ENCODE peak calls at places on chromosomes 16 and 17, in four cellular contexts. O is H1, J is K562, I is HepG2. S is an unnamed sample.

GRCh38 chr16:2840914-2841313 is 10.8 kb downstream of the ZG16B start:
- DNase-seq in I (no peak), O (no peak), J (no peak), S (no peak)

GRCh38 chr17:40025991-40026815 is 11.0 kb downstream of the CSF3 start:
- DNase-seq in I (no peak), O (no peak), J (no peak), S (peak; percentile 71)

GRCh38 chr16:22928882-22929281 is 114.9 kb downstream of the HS3ST2 start:
- DNase-seq in J (no peak), I (no peak), O (no peak), S (no peak)

GRCh38 chr17:78806451-78806850 is 24.4 kb upstream of the CYTH1 start:
- DNase-seq in I (no peak), O (no peak), J (peak; percentile 33), S (no peak)

GRCh38 chr16:55403464-55403863 is 75.5 kb upstream of the MMP2 start:
- DNase-seq in J (no peak), O (no peak), I (no peak), S (no peak)

GRCh38 chr17:28741358-28742349 is 2.2 kb upstream of the TRAF4 start:
- DNase-seq in O (no peak), I (no peak), J (peak; percentile 39), S (no peak)

GRCh38 chr16:30063893-30064745 is 1.4 kb upstream of the ALDOA start:
- DNase-seq in I (peak; percentile 84), J (peak; percentile 73), O (peak; percentile 77), S (peak; percentile 43)

GRCh38 chr16:73306901-73307413 is 259.0 kb upstream of the ZFHX3 start:
- DNase-seq in I (no peak), J (no peak), O (no peak), S (no peak)

GRCh38 chr17:36107660-36108059 is 4.0 kb downstream of the CCL4 start:
- DNase-seq in I (no peak), O (no peak), J (no peak), S (no peak)

GRCh38 chr17:70369296-70369855 is 200.0 kb downstream of the KCNJ2 start:
- DNase-seq in O (no peak), J (no peak), I (no peak), S (no peak)

GRCh38 chr17:27628376-27628775 is 2.6 kb upstream of the LGALS9 start:
- DNase-seq in O (no peak), I (no peak), J (no peak), S (no peak)

GRCh38 chr16:57462209-57462977 is at the start of gene POLR2C:
- DNase-seq in J (peak; percentile 88), I (peak; percentile 80), O (peak; percentile 95), S (peak; percentile 87)

GRCh38 chr16:49547448-49547847 is 173.8 kb downstream of the C16orf78 start:
- DNase-seq in J (no peak), I (no peak), O (no peak), S (no peak)

GRCh38 chr16:85935957-85936760 is 37.2 kb downstream of the IRF8 start:
- DNase-seq in O (no peak), J (no peak), I (no peak), S (no peak)
- TF ChIP-seq JUN in O (no peak), J (no peak), I (no peak), S (no peak)

GRCh38 chr16:75462804-75463203 is 1.7 kb downstream of the TMEM170A start:
- DNase-seq in J (no peak), O (no peak), I (no peak), S (no peak)

GRCh38 chr16:75459691-75460090 is 4.8 kb downstream of the TMEM170A start:
- DNase-seq in J (no peak), O (no peak), I (no peak), S (no peak)

GRCh38 chr16:75458439-75458838 is 6.0 kb downstream of the TMEM170A start:
- DNase-seq in O (no peak), I (no peak), J (no peak), S (no peak)

GRCh38 chr16:75461575-75461974 is 2.9 kb downstream of the TMEM170A start:
- DNase-seq in J (no peak), I (no peak), O (no peak), S (no peak)

DNA sequence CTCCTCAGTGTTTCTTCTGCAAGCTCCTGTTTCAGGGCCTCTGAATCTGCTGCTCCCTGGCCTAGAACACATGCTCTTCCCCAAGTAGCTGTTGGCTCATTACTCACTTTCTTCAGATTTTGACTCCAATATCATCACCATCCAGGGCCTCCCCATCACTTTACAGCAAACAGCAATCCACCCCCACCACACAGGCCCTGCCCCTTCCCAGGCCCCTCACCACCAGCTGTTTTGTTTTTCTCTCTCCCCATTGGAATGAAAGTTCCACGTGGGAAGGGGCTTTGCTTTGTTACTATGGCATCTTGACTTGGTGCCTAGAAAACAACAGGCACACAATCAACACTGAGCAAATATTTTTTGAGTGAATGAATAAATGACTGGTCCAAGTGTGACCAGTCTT is 4.0 kb downstream of the TMEM170A start:
- DNase-seq in J (no peak), O (no peak), I (no peak), S (no peak)
- H3K79me2 ChIP-seq in J (peaks cover 69% of the 10 kb centered on the region), O (peaks cover 80% of the 10 kb centered on the region), I (peaks cover 74% of the 10 kb centered on the region), S (peaks cover 78% of the 10 kb centered on the region)

GRCh38 chr16:48452991-48453760 is 68.0 kb upstream of the SIAH1 start:
- DNase-seq in I (no peak), J (no peak), O (no peak), S (no peak)
- H3K9ac ChIP-seq in I (no peak overlapping the region), J (peak overlapping the region; percentile 35), O (no peak overlapping the region), S (no peak overlapping the region)

DNA sequence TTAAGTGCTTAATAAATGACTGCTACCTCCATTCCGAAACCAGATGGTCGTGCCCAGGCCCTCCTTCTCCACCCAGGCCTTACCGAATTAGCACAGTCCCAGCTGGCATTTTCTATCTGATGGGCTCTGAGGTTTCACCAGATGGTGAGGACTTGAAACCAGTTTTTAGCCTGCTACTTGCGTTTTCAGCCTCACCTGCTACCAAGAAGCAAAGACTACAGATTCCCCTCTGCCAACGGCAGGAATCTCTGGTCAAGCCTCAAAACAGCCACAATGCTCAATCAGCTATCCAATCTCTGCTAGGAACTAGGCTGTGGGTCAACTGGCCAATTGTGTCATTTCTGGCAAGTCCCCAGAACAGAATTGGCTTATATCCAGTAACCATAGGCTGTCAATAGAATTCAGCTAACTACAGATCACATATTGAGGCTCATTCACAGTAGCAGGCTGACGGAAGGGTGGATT is 11.7 kb downstream of the PECAM1 start:
- DNase-seq in J (no peak), O (no peak), I (peak; percentile 35), S (peak; percentile 83)
- TF ChIP-seq JUN in J (no peak), O (no peak), I (no peak), S (no peak)

GRCh38 chr17:67460097-67460496 is 83.0 kb downstream of the PITPNC1 start:
- DNase-seq in I (no peak), O (no peak), J (no peak), S (no peak)

GRCh38 chr17:67461876-67462275 is 84.8 kb downstream of the PITPNC1 start:
- DNase-seq in I (no peak), O (no peak), J (no peak), S (no peak)

GRCh38 chr17:67456889-67457288 is 79.8 kb downstream of the PITPNC1 start:
- DNase-seq in J (no peak), O (no peak), I (no peak), S (no peak)

GRCh38 chr17:67458203-67458602 is 81.1 kb downstream of the PITPNC1 start:
- DNase-seq in I (no peak), O (no peak), J (no peak), S (no peak)

DNA sequence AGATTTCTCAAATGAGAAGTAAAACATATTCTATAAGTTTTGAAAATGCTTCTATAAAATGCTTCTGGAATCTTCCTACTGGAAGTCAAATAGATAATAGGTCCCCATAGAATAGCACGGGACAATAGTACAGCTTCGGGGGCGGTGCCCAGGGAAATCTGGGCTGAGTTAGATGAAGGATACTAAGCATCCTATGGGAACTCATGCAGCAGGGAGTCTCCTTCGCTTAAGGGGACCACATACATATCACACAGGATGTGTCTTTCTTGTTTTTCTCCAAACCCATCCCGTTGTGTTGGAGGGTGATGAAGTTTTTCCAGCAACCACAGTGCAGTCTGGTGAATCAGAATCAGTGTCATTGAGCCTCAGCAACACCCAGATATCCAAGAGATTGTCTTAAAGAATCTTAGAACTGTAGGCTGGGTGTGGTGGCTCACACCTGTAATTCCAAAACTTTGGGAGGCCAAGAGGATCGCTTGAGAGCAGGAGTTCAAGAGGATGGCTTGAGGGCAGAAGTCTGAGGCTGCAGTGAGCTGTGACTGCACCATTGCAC is 84.2 kb downstream of the PITPNC1 start:
- DNase-seq in J (no peak), O (no peak), I (no peak), S (no peak)
- H3K79me2 ChIP-seq in J (no peaks in the 10 kb centered on the region), O (peaks cover 51% of the 10 kb centered on the region), I (no peaks in the 10 kb centered on the region), S (no peaks in the 10 kb centered on the region)